ENCODE peak calls at places on chromosomes 2 and 18, in five cellular contexts. One of them, this sample, is unnamed.
A peak's percentile ranks its signal among the peaks of the same experiment; 100 is the strongest.

GRCh38 chr18:58502628-58503027 is 126.3 kb downstream of the ALPK2 start:
- DNase-seq in A549: no peak
- DNase-seq in IMR-90: no peak
- DNase-seq in cardiac fibroblast: no peak
- DNase-seq in AG04449: no peak
- DNase-seq in this sample: no peak

GRCh38 chr2:64454316-64455030 is 511 bp downstream of the LGALSL start:
- DNase-seq in IMR-90: peak; percentile 36
- DNase-seq in cardiac fibroblast: peak; percentile 63
- DNase-seq in AG04449: no peak
- DNase-seq in A549: peak; percentile 55
- DNase-seq in this sample: no peak

GRCh38 chr2:26068602-26069298 is 34.9 kb downstream of the RAB10 start:
- DNase-seq in AG04449: peak; percentile 36
- DNase-seq in cardiac fibroblast: peak; percentile 82
- DNase-seq in IMR-90: peak; percentile 91
- DNase-seq in A549: peak; percentile 81
- DNase-seq in this sample: peak; percentile 79

GRCh38 chr2:119426801-119427395 is 4.8 kb upstream of the TMEM37 start:
- DNase-seq in cardiac fibroblast: peak; percentile 64
- DNase-seq in IMR-90: no peak
- DNase-seq in A549: peak; percentile 38
- DNase-seq in AG04449: no peak
- DNase-seq in this sample: no peak

GRCh38 chr2:237316339-237316738 is 97.6 kb downstream of the COL6A3 start:
- DNase-seq in cardiac fibroblast: no peak
- DNase-seq in AG04449: no peak
- DNase-seq in A549: no peak
- DNase-seq in IMR-90: no peak
- DNase-seq in this sample: no peak

GRCh38 chr2:44953686-44953976 is 12.1 kb downstream of the SIX3 start:
- DNase-seq in cardiac fibroblast: no peak
- DNase-seq in A549: no peak
- DNase-seq in IMR-90: no peak
- DNase-seq in AG04449: no peak
- DNase-seq in this sample: no peak

GRCh38 chr2:28137221-28137620 is 246.7 kb downstream of the BABAM2 start:
- DNase-seq in IMR-90: peak; percentile 86
- DNase-seq in cardiac fibroblast: peak; percentile 88
- DNase-seq in AG04449: peak; percentile 89
- DNase-seq in A549: peak; percentile 29
- DNase-seq in this sample: peak; percentile 44

GRCh38 chr2:34215174-34215573 is 616.1 kb upstream of the FAM98A start:
- DNase-seq in A549: no peak
- DNase-seq in AG04449: no peak
- DNase-seq in cardiac fibroblast: no peak
- DNase-seq in IMR-90: no peak
- DNase-seq in this sample: no peak

GRCh38 chr2:113236367-113237159 is 42.2 kb downstream of the PAX8 start:
- DNase-seq in A549: no peak
- DNase-seq in IMR-90: no peak
- DNase-seq in cardiac fibroblast: no peak
- DNase-seq in AG04449: no peak
- DNase-seq in this sample: no peak

GRCh38 chr2:193072647-193073046 is 877.9 kb upstream of the TMEFF2 start:
- DNase-seq in cardiac fibroblast: no peak
- DNase-seq in IMR-90: no peak
- DNase-seq in A549: no peak
- DNase-seq in AG04449: no peak
- DNase-seq in this sample: no peak

GRCh38 chr2:10591207-10591606 is 98.6 kb downstream of the NOL10 start:
- DNase-seq in A549: no peak
- DNase-seq in IMR-90: peak; percentile 34
- DNase-seq in AG04449: no peak
- DNase-seq in cardiac fibroblast: peak; percentile 23
- DNase-seq in this sample: no peak

GRCh38 chr2:71780162-71780561 is 326.8 kb downstream of the DYSF start:
- DNase-seq in AG04449: no peak
- DNase-seq in cardiac fibroblast: no peak
- DNase-seq in IMR-90: no peak
- DNase-seq in A549: no peak
- DNase-seq in this sample: no peak

GRCh38 chr2:171210864-171211431 is 50.3 kb upstream of the TLK1 start:
- DNase-seq in IMR-90: peak; percentile 73
- DNase-seq in cardiac fibroblast: no peak
- DNase-seq in A549: no peak
- DNase-seq in AG04449: no peak
- DNase-seq in this sample: no peak

GRCh38 chr2:44939074-44940052 is 2.1 kb upstream of the SIX3 start:
- DNase-seq in IMR-90: no peak
- DNase-seq in AG04449: no peak
- DNase-seq in cardiac fibroblast: no peak
- DNase-seq in A549: no peak
- DNase-seq in this sample: no peak

GRCh38 chr2:241111443-241111810 is 9.3 kb upstream of the MTERF4 start:
- DNase-seq in cardiac fibroblast: no peak
- DNase-seq in IMR-90: no peak
- DNase-seq in A549: no peak
- DNase-seq in AG04449: no peak
- DNase-seq in this sample: no peak

GRCh38 chr2:20404950-20405349 is 41.9 kb upstream of the RHOB start:
- DNase-seq in IMR-90: no peak
- DNase-seq in A549: no peak
- DNase-seq in cardiac fibroblast: no peak
- DNase-seq in AG04449: no peak
- DNase-seq in this sample: no peak

GRCh38 chr2:148534416-148535205 is 109.9 kb upstream of the EPC2 start:
- DNase-seq in cardiac fibroblast: peak; percentile 47
- DNase-seq in A549: no peak
- DNase-seq in AG04449: no peak
- DNase-seq in IMR-90: no peak
- DNase-seq in this sample: no peak

GRCh38 chr2:118975133-118975532 is 33.1 kb downstream of the MARCO start:
- DNase-seq in AG04449: no peak
- DNase-seq in IMR-90: no peak
- DNase-seq in cardiac fibroblast: no peak
- DNase-seq in A549: no peak
- DNase-seq in this sample: no peak

GRCh38 chr2:1055014-1055595 is 104.5 kb downstream of the SNTG2 start:
- DNase-seq in A549: no peak
- DNase-seq in cardiac fibroblast: peak; percentile 62
- DNase-seq in IMR-90: peak; percentile 93
- DNase-seq in AG04449: peak; percentile 70
- DNase-seq in this sample: no peak

GRCh38 chr2:191114403-191114886 is 36.3 kb downstream of the STAT4 start:
- DNase-seq in IMR-90: peak; percentile 18
- DNase-seq in cardiac fibroblast: peak; percentile 14
- DNase-seq in AG04449: no peak
- DNase-seq in A549: peak; percentile 4
- DNase-seq in this sample: no peak

GRCh38 chr2:36696533-36696932 is at the start of gene VIT:
- DNase-seq in IMR-90: no peak
- DNase-seq in A549: no peak
- DNase-seq in cardiac fibroblast: peak; percentile 47
- DNase-seq in AG04449: no peak
- DNase-seq in this sample: no peak

GRCh38 chr18:49666045-49666444 is 104.2 kb downstream of the LIPG start:
- DNase-seq in A549: no peak
- DNase-seq in AG04449: no peak
- DNase-seq in IMR-90: peak; percentile 48
- DNase-seq in cardiac fibroblast: peak; percentile 32
- DNase-seq in this sample: no peak

GRCh38 chr18:41745166-41746049 is 209.6 kb upstream of the PIK3C3 start:
- DNase-seq in AG04449: no peak
- DNase-seq in IMR-90: peak; percentile 6
- DNase-seq in cardiac fibroblast: peak; percentile 79
- DNase-seq in A549: peak; percentile 22
- DNase-seq in this sample: no peak

GRCh38 chr2:240593703-240594451 is 7.3 kb downstream of the CAPN10 start:
- DNase-seq in A549: no peak
- DNase-seq in AG04449: no peak
- DNase-seq in cardiac fibroblast: no peak
- DNase-seq in IMR-90: no peak
- DNase-seq in this sample: no peak

GRCh38 chr2:64204006-64204632 is 59.9 kb upstream of the PELI1 start:
- DNase-seq in IMR-90: peak; percentile 62
- DNase-seq in cardiac fibroblast: peak; percentile 44
- DNase-seq in AG04449: no peak
- DNase-seq in A549: no peak
- DNase-seq in this sample: no peak

GRCh38 chr2:8264981-8265380 is 416.9 kb upstream of the ID2 start:
- DNase-seq in IMR-90: no peak
- DNase-seq in cardiac fibroblast: no peak
- DNase-seq in AG04449: no peak
- DNase-seq in A549: no peak
- DNase-seq in this sample: no peak

GRCh38 chr18:21342372-21342771 is 100.3 kb downstream of the GREB1L start:
- DNase-seq in AG04449: no peak
- DNase-seq in cardiac fibroblast: no peak
- DNase-seq in A549: no peak
- DNase-seq in IMR-90: no peak
- DNase-seq in this sample: no peak
- H3K4me3 ChIP-seq in AG04449: no peak overlapping the region
- H3K4me3 ChIP-seq in cardiac fibroblast: no peak overlapping the region
- H3K4me3 ChIP-seq in A549: no peak overlapping the region
- H3K4me3 ChIP-seq in IMR-90: no peak overlapping the region
- H3K4me3 ChIP-seq in this sample: no peak overlapping the region

GRCh38 chr2:66582364-66582974 is 147.5 kb downstream of the MEIS1 start:
- DNase-seq in IMR-90: peak; percentile 44
- DNase-seq in cardiac fibroblast: no peak
- DNase-seq in A549: no peak
- DNase-seq in AG04449: no peak
- DNase-seq in this sample: no peak

GRCh38 chr2:66580343-66580954 is 145.5 kb downstream of the MEIS1 start:
- DNase-seq in A549: no peak
- DNase-seq in cardiac fibroblast: no peak
- DNase-seq in IMR-90: no peak
- DNase-seq in AG04449: no peak
- DNase-seq in this sample: no peak

GRCh38 chr2:66582975-66583842 is 148.3 kb downstream of the MEIS1 start:
- DNase-seq in IMR-90: peak; percentile 55
- DNase-seq in AG04449: no peak
- DNase-seq in A549: no peak
- DNase-seq in cardiac fibroblast: no peak
- DNase-seq in this sample: no peak

GRCh38 chr2:66579494-66579893 is 144.6 kb downstream of the MEIS1 start:
- DNase-seq in A549: no peak
- DNase-seq in cardiac fibroblast: no peak
- DNase-seq in IMR-90: no peak
- DNase-seq in AG04449: no peak
- DNase-seq in this sample: no peak

GRCh38 chr2:66581461-66582363 is 146.8 kb downstream of the MEIS1 start:
- DNase-seq in AG04449: no peak
- DNase-seq in A549: no peak
- DNase-seq in cardiac fibroblast: no peak
- DNase-seq in IMR-90: peak; percentile 63
- DNase-seq in this sample: no peak
- H3K4me3 ChIP-seq in AG04449: peak overlapping the region; percentile 61
- H3K4me3 ChIP-seq in A549: no peak overlapping the region
- H3K4me3 ChIP-seq in cardiac fibroblast: no peak overlapping the region
- H3K4me3 ChIP-seq in IMR-90: peak overlapping the region; percentile 43
- H3K4me3 ChIP-seq in this sample: peak overlapping the region; percentile 39

GRCh38 chr2:73406996-73407395 is 21.4 kb downstream of the ALMS1 start:
- DNase-seq in AG04449: no peak
- DNase-seq in A549: no peak
- DNase-seq in cardiac fibroblast: no peak
- DNase-seq in IMR-90: no peak
- DNase-seq in this sample: no peak

GRCh38 chr2:73408198-73408597 is 22.6 kb downstream of the ALMS1 start:
- DNase-seq in A549: no peak
- DNase-seq in IMR-90: no peak
- DNase-seq in cardiac fibroblast: no peak
- DNase-seq in AG04449: no peak
- DNase-seq in this sample: no peak

GRCh38 chr2:73404409-73404808 is 18.8 kb downstream of the ALMS1 start:
- DNase-seq in IMR-90: no peak
- DNase-seq in cardiac fibroblast: no peak
- DNase-seq in AG04449: no peak
- DNase-seq in A549: no peak
- DNase-seq in this sample: no peak

GRCh38 chr2:73402386-73403103 is 16.9 kb downstream of the ALMS1 start:
- DNase-seq in A549: no peak
- DNase-seq in AG04449: no peak
- DNase-seq in cardiac fibroblast: no peak
- DNase-seq in IMR-90: no peak
- DNase-seq in this sample: no peak

GRCh38 chr2:73403237-73403636 is 17.6 kb downstream of the ALMS1 start:
- DNase-seq in cardiac fibroblast: no peak
- DNase-seq in AG04449: no peak
- DNase-seq in IMR-90: no peak
- DNase-seq in A549: no peak
- DNase-seq in this sample: no peak
- H3K4me3 ChIP-seq in cardiac fibroblast: no peak overlapping the region
- H3K4me3 ChIP-seq in AG04449: no peak overlapping the region
- H3K4me3 ChIP-seq in IMR-90: no peak overlapping the region
- H3K4me3 ChIP-seq in A549: no peak overlapping the region
- H3K4me3 ChIP-seq in this sample: no peak overlapping the region

GRCh38 chr2:42566837-42567251 is 1.6 kb upstream of the MTA3 start:
- DNase-seq in A549: no peak
- DNase-seq in cardiac fibroblast: no peak
- DNase-seq in IMR-90: no peak
- DNase-seq in AG04449: no peak
- DNase-seq in this sample: no peak

GRCh38 chr2:42567389-42567788 is 1.0 kb upstream of the MTA3 start:
- DNase-seq in cardiac fibroblast: peak; percentile 53
- DNase-seq in AG04449: peak; percentile 55
- DNase-seq in A549: no peak
- DNase-seq in IMR-90: peak; percentile 81
- DNase-seq in this sample: no peak

GRCh38 chr2:42568431-42569115 is at the start of gene MTA3:
- DNase-seq in IMR-90: no peak
- DNase-seq in cardiac fibroblast: peak; percentile 58
- DNase-seq in A549: peak; percentile 41
- DNase-seq in AG04449: no peak
- DNase-seq in this sample: no peak

GRCh38 chr2:42569116-42569711 is 782 bp downstream of the MTA3 start:
- DNase-seq in cardiac fibroblast: peak; percentile 52
- DNase-seq in IMR-90: peak; percentile 12
- DNase-seq in AG04449: no peak
- DNase-seq in A549: peak; percentile 29
- DNase-seq in this sample: no peak

GRCh38 chr2:42567806-42568429 is 514 bp upstream of the MTA3 start:
- DNase-seq in IMR-90: no peak
- DNase-seq in cardiac fibroblast: peak; percentile 13
- DNase-seq in AG04449: no peak
- DNase-seq in A549: no peak
- DNase-seq in this sample: no peak
- H3K4me3 ChIP-seq in IMR-90: no peak overlapping the region
- H3K4me3 ChIP-seq in cardiac fibroblast: no peak overlapping the region
- H3K4me3 ChIP-seq in AG04449: peak overlapping the region; percentile 6
- H3K4me3 ChIP-seq in A549: peak overlapping the region; percentile 94
- H3K4me3 ChIP-seq in this sample: peak overlapping the region; percentile 7

GRCh38 chr18:13165636-13166423 is 52.7 kb upstream of the LDLRAD4 start:
- DNase-seq in AG04449: no peak
- DNase-seq in A549: no peak
- DNase-seq in IMR-90: no peak
- DNase-seq in cardiac fibroblast: no peak
- DNase-seq in this sample: no peak
- H3K4me3 ChIP-seq in AG04449: no peak overlapping the region
- H3K4me3 ChIP-seq in A549: no peak overlapping the region
- H3K4me3 ChIP-seq in IMR-90: no peak overlapping the region
- H3K4me3 ChIP-seq in cardiac fibroblast: no peak overlapping the region
- H3K4me3 ChIP-seq in this sample: no peak overlapping the region

GRCh38 chr18:77248873-77249582 is 620 bp upstream of the GALR1 start:
- DNase-seq in AG04449: no peak
- DNase-seq in IMR-90: no peak
- DNase-seq in A549: no peak
- DNase-seq in cardiac fibroblast: no peak
- DNase-seq in this sample: no peak
- H3K4me3 ChIP-seq in AG04449: peak overlapping the region; percentile 23
- H3K4me3 ChIP-seq in IMR-90: peak overlapping the region; percentile 40
- H3K4me3 ChIP-seq in A549: peak overlapping the region; percentile 35
- H3K4me3 ChIP-seq in cardiac fibroblast: peak overlapping the region; percentile 43
- H3K4me3 ChIP-seq in this sample: peak overlapping the region; percentile 17